ENCODE peak calls at places on chromosomes 11 and 22, in ten cellular contexts. S, J, P, O, X, N, D, H, K and L are unnamed samples.

GRCh38 chr22:24191381-24191841 is 10.1 kb downstream of the SUSD2 start:
- DNase-seq in S (no peak), J (no peak), P (no peak), O (no peak), X (no peak), N (no peak), D (no peak), H (no peak), K (no peak), L (no peak)

GRCh38 chr11:44894217-44894617 is 56.5 kb downstream of the TP53I11 start:
- DNase-seq in S (peak; percentile 54), J (peak; percentile 40), P (peak; percentile 69), O (peak; percentile 54), X (no peak), N (no peak), D (peak; percentile 85), H (peak; percentile 29), K (peak; percentile 72), L (peak; percentile 79)

GRCh38 chr22:39183991-39184585 is 31.6 kb upstream of the CBX7 start:
- DNase-seq in S (no peak), J (peak; percentile 27), P (no peak), O (no peak), X (no peak), N (no peak), D (peak; percentile 87), H (peak; percentile 84), K (no peak), L (peak; percentile 40)

GRCh38 chr11:133072366-133072765 is 459.9 kb downstream of the OPCML start:
- DNase-seq in S (no peak), J (no peak), P (no peak), O (no peak), X (no peak), N (no peak), D (no peak), H (no peak), K (no peak), L (no peak)

GRCh38 chr22:30036656-30037055 is 43.6 kb upstream of the HORMAD2 start:
- DNase-seq in S (no peak), J (peak; percentile 16), P (no peak), O (no peak), X (no peak), N (no peak), D (peak; percentile 67), H (no peak), K (no peak), L (no peak)

GRCh38 chr22:37014415-37014806 is 4.8 kb downstream of the TST start:
- DNase-seq in S (no peak), J (no peak), P (no peak), O (no peak), X (no peak), N (no peak), D (no peak), H (no peak), K (no peak), L (no peak)

GRCh38 chr22:49815641-49816071 is 12.0 kb downstream of the BRD1 start:
- DNase-seq in S (peak; percentile 56), J (no peak), P (no peak), O (no peak), X (no peak), N (no peak), D (no peak), H (peak; percentile 37), K (no peak), L (peak; percentile 71)

GRCh38 chr11:8310743-8311298 is 47.1 kb upstream of the LMO1 start:
- DNase-seq in S (no peak), J (no peak), P (no peak), O (no peak), X (no peak), N (no peak), D (no peak), H (no peak), K (no peak), L (no peak)

GRCh38 chr11:80155412-80156017 is 714.7 kb upstream of the TENM4 start:
- DNase-seq in S (no peak), J (no peak), P (no peak), O (no peak), X (no peak), N (no peak), D (peak; percentile 43), H (no peak), K (no peak), L (peak; percentile 3)

GRCh38 chr11:82004537-82005213 is 729.0 kb downstream of the FAM181B start:
- DNase-seq in S (no peak), J (no peak), P (no peak), O (no peak), X (no peak), N (no peak), D (no peak), H (no peak), K (no peak), L (peak; percentile 3)

GRCh38 chr11:35623708-35624168 is 5.5 kb downstream of the FJX1 start:
- DNase-seq in S (no peak), J (no peak), P (no peak), O (peak; percentile 63), X (no peak), N (peak; percentile 69), D (no peak), H (no peak), K (no peak), L (no peak)

GRCh38 chr11:101362643-101363042 is 221.2 kb downstream of the TRPC6 start:
- DNase-seq in S (no peak), J (no peak), P (no peak), O (no peak), X (no peak), N (no peak), D (no peak), H (no peak), K (no peak), L (no peak)

GRCh38 chr22:49726701-49727101 is 101.0 kb downstream of the BRD1 start:
- DNase-seq in S (no peak), J (no peak), P (no peak), O (no peak), X (no peak), N (no peak), D (no peak), H (no peak), K (no peak), L (no peak)

GRCh38 chr11:1953489-1954284 is 6.6 kb downstream of the MRPL23 start:
- DNase-seq in S (no peak), J (no peak), P (no peak), O (no peak), X (no peak), N (no peak), D (no peak), H (no peak), K (no peak), L (no peak)

GRCh38 chr11:697028-697491 is 1.4 kb downstream of the TMEM80 start:
- DNase-seq in S (no peak), J (no peak), P (no peak), O (peak; percentile 70), X (no peak), N (no peak), D (peak; percentile 41), H (peak; percentile 67), K (no peak), L (peak; percentile 52)

GRCh38 chr11:47394322-47395224 is 13.8 kb upstream of the SLC39A13 start:
- DNase-seq in S (peak; percentile 59), J (no peak), P (no peak), O (no peak), X (peak; percentile 45), N (no peak), D (no peak), H (peak; percentile 73), K (no peak), L (no peak)

GRCh38 chr11:68998390-68998911 is 14.6 kb downstream of the MRGPRF start:
- DNase-seq in S (no peak), J (no peak), P (no peak), O (no peak), X (no peak), N (no peak), D (no peak), H (no peak), K (no peak), L (peak; percentile 77)

GRCh38 chr11:92383430-92383829 is 158.8 kb downstream of the FAT3 start:
- DNase-seq in S (no peak), J (no peak), P (no peak), O (peak; percentile 26), X (no peak), N (peak; percentile 34), D (peak; percentile 54), H (no peak), K (no peak), L (no peak)

GRCh38 chr11:132072044-132072879 is 701.8 kb downstream of the NTM start:
- DNase-seq in S (no peak), J (no peak), P (no peak), O (peak; percentile 69), X (no peak), N (peak; percentile 51), D (peak; percentile 91), H (no peak), K (no peak), L (peak; percentile 28)

GRCh38 chr22:46802608-46803027 is 40.2 kb downstream of the TBC1D22A start:
- DNase-seq in S (no peak), J (no peak), P (no peak), O (no peak), X (no peak), N (no peak), D (no peak), H (no peak), K (no peak), L (no peak)

GRCh38 chr22:31291716-31292644 is at the start of gene PIK3IP1:
- DNase-seq in S (peak; percentile 93), J (peak; percentile 51), P (peak; percentile 93), O (peak; percentile 69), X (peak; percentile 51), N (peak; percentile 23), D (peak; percentile 82), H (peak; percentile 94), K (peak; percentile 49), L (peak; percentile 98)

GRCh38 chr11:132648841-132649240 is 883.5 kb downstream of the OPCML start:
- DNase-seq in S (no peak), J (no peak), P (no peak), O (no peak), X (no peak), N (no peak), D (no peak), H (no peak), K (no peak), L (no peak)

GRCh38 chr11:26072612-26073011 is 259.3 kb upstream of the ANO3 start:
- DNase-seq in S (no peak), J (no peak), P (no peak), O (no peak), X (no peak), N (no peak), D (no peak), H (no peak), K (no peak), L (no peak)

GRCh38 chr22:31574015-31574670 is 77.8 kb downstream of the SFI1 start:
- DNase-seq in S (no peak), J (no peak), P (no peak), O (peak; percentile 61), X (no peak), N (no peak), D (no peak), H (no peak), K (no peak), L (peak; percentile 57)

GRCh38 chr11:88178211-88178610 is 3.0 kb upstream of the RAB38 start:
- DNase-seq in S (no peak), J (no peak), P (no peak), O (no peak), X (no peak), N (no peak), D (peak; percentile 30), H (no peak), K (no peak), L (no peak)

GRCh38 chr11:34602245-34602644 is 18.6 kb upstream of the EHF start:
- DNase-seq in S (no peak), J (peak; percentile 51), P (no peak), O (no peak), X (no peak), N (no peak), D (no peak), H (peak; percentile 74), K (no peak), L (no peak)

GRCh38 chr22:42919199-42919598 is 62.1 kb upstream of the ARFGAP3 start:
- DNase-seq in S (no peak), J (peak; percentile 42), P (no peak), O (no peak), X (no peak), N (no peak), D (peak; percentile 70), H (no peak), K (no peak), L (no peak)

GRCh38 chr11:69010964-69011623 is 2.0 kb downstream of the MRGPRF start:
- DNase-seq in S (peak; percentile 83), J (peak; percentile 47), P (peak; percentile 63), O (peak; percentile 51), X (no peak), N (peak; percentile 72), D (peak; percentile 92), H (peak; percentile 63), K (peak; percentile 61), L (peak; percentile 85)